ENCODE peak calls at places on chromosomes 12 and 14, in six cellular contexts. N is mammary epithelial cell, U is cardiac muscle cell, J is cardiac fibroblast, S is suprapubic skin, Z is colonic mucosa. B is an unnamed sample.

GRCh38 chr12:6238875-6239274 is 38.7 kb downstream of the CD9 start:
- DNase-seq in J (no peak), N (no peak), Z (no peak), U (no peak), S (no peak), B (no peak)

GRCh38 chr12:67876305-67876915 is 112.8 kb upstream of the IFNG-AS1 start:
- DNase-seq in Z (no peak), J (no peak), U (no peak), S (no peak), N (no peak), B (no peak)

GRCh38 chr12:103986823-103987222 is 21.2 kb downstream of the TDG start:
- DNase-seq in S (no peak), U (no peak), Z (no peak), J (peak), N (no peak), B (no peak)

GRCh38 chr12:92968201-92968813 is 39.2 kb upstream of the EEA1 start:
- DNase-seq in Z (no peak), S (no peak), J (peak), U (no peak), N (no peak), B (no peak)

GRCh38 chr12:114902665-114903393 is 218.9 kb upstream of the TBX3 start:
- DNase-seq in J (peak), Z (no peak), U (no peak), N (peak), S (no peak), B (no peak)

GRCh38 chr12:75722714-75723200 is 211.3 kb upstream of the KRR1 start:
- DNase-seq in Z (peak), U (no peak), N (peak), S (no peak), J (peak), B (no peak)

GRCh38 chr12:121468451-121468850 is 68.5 kb downstream of the RNF34 start:
- DNase-seq in Z (no peak), S (no peak), J (peak), U (no peak), N (peak), B (no peak)

GRCh38 chr12:93857279-93857894 is 180.2 kb downstream of the CRADD start:
- DNase-seq in U (no peak), N (peak), J (peak), S (no peak), Z (no peak), B (no peak)

GRCh38 chr12:6825398-6826124 is 2.6 kb upstream of the P3H3 start:
- DNase-seq in N (peak), J (peak), S (peak), U (peak), Z (peak), B (peak)

GRCh38 chr14:102560436-102561261 is 31.8 kb upstream of the RCOR1 start:
- DNase-seq in U (no peak), S (no peak), N (no peak), Z (no peak), J (no peak), B (no peak)

GRCh38 chr12:24780969-24781368 is 167.9 kb downstream of the BCAT1 start:
- DNase-seq in N (peak), S (no peak), U (no peak), J (peak), Z (no peak), B (no peak)
- TF ChIP-seq CTCF in N (peak), S (no peak), U (no peak), J (no peak), Z (no peak), B (no peak)

DNA sequence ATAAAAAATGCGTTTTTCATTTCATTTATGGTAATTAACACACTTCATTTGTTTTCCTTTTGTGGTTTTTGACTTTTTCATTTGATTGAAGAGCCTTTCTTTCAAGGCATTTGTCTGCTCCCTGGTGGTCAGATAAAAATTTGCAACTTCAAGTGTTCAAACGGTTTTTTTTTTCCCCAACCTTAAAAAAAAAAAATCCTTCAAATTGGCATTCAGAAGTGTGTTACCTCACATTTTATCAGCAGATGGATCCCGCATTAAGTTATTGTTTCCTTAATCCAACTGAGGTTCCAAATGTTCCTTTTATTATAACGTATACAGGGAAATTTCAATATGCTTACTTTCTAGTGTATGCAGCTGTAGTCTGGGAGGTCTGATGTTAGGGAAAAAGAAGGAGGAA is 47.2 kb downstream of the MYF5 start:
- DNase-seq in J (peak), U (peak), S (no peak), Z (no peak), N (peak), B (no peak)
- TF ChIP-seq CTCF in J (peak), U (peak), S (peak), Z (peak), N (peak), B (no peak)

GRCh38 chr14:80164991-80165390 is 46.3 kb downstream of the DIO2 start:
- DNase-seq in Z (no peak), U (no peak), S (no peak), N (peak), J (peak), B (no peak)
- TF ChIP-seq CTCF in Z (no peak), U (no peak), S (no peak), N (no peak), J (no peak), B (no peak)

GRCh38 chr14:106564058-106564643 is 1037.8 kb downstream of the TMEM121 start:
- DNase-seq in J (peak), U (no peak), S (no peak), N (no peak), Z (peak), B (peak)
- TF ChIP-seq CTCF in J (peak), U (no peak), S (peak), N (peak), Z (peak), B (peak)

GRCh38 chr14:89290813-89291212 is 126.2 kb downstream of the FOXN3 start:
- DNase-seq in J (no peak), N (no peak), S (no peak), U (no peak), Z (no peak), B (no peak)
- TF ChIP-seq CTCF in J (no peak), N (no peak), S (no peak), U (no peak), Z (no peak), B (no peak)

GRCh38 chr14:22748691-22749090 is 17.8 kb upstream of the OXA1L start:
- DNase-seq in S (no peak), Z (no peak), U (no peak), J (no peak), N (no peak), B (no peak)
- TF ChIP-seq CTCF in S (no peak), Z (no peak), U (no peak), J (no peak), N (no peak), B (no peak)

GRCh38 chr12:14164266-14164665 is 182.9 kb upstream of the GRIN2B start:
- DNase-seq in J (no peak), Z (no peak), S (no peak), N (peak), U (no peak), B (no peak)

GRCh38 chr12:14171111-14171510 is 189.7 kb upstream of the GRIN2B start:
- DNase-seq in N (no peak), S (no peak), U (no peak), Z (no peak), J (no peak), B (no peak)

GRCh38 chr12:14167005-14167628 is 185.7 kb upstream of the GRIN2B start:
- DNase-seq in U (peak), J (peak), Z (peak), S (no peak), N (peak), B (no peak)
- TF ChIP-seq CTCF in U (peak), J (peak), Z (peak), S (peak), N (peak), B (peak)

GRCh38 chr12:65962921-65963883 is 138.9 kb downstream of the HMGA2 start:
- DNase-seq in U (peak), J (peak), S (no peak), N (no peak), Z (peak), B (no peak)
- TF ChIP-seq CTCF in U (peak), J (peak), S (no peak), N (no peak), Z (no peak), B (no peak)

DNA sequence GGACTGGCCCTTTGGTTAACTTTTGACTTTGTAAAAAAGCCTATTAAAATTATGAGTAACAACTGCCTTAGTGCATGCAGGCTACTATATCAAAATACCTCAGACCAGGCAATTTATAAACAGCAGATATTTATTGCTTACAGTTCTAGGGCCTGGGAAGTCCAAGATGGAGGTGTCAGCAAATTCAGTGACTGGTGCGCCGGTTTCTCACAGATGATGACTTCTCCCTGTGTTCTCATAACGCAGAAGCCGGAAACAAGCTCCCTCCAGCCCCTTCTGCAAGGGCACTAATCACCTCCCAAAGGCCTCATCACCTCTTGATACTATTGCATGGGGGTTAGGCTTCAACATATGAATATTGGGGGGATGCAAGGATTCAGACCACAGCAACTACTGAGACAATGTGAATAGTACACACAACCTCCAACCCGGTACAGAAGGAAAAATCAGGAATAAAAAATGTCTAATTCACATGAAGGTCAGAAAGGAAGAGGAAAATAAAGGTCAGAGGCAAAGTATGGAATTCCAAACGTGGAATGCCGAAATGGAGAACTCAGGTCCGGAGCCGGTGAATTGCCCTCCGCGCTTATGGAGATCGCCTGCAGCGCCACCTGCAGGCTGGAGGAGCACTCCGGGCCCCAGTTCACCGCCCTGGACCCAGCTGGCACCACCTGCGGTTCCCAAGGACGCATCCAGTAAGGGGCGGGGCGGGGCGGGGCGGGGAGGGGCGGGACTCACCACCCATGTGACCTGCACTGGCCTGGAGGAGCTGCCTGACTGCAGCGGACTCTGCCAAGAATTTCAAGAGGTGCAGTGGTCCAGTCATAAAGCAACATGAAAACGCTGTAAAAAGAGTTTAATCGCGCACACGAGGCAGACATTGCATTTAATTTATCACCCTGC is 203.4 kb downstream of the KIF26A start:
- DNase-seq in Z (peak), S (no peak), U (peak), J (peak), N (no peak), B (no peak)
- TF ChIP-seq CTCF in Z (peak), S (peak), U (peak), J (no peak), N (no peak), B (no peak)

B was measured in CD4-positive, alpha-beta T cell.